ENCODE peak calls at places on chromosome 13, in six cellular contexts. One of them, this sample, is unnamed.

GRCh38 chr13:51156666-51157065 is 45.6 kb upstream of the C13orf42 start:
- DNase-seq in heart left ventricle: no peak
- DNase-seq in cardiac muscle cell: no peak
- DNase-seq in progenitor cell of endocrine pancreas: no peak
- DNase-seq in fibroblast of lung: no peak
- DNase-seq in fibroblast of the aortic adventitia: no peak
- DNase-seq in this sample: no peak

GRCh38 chr13:86946734-86947133 is 724.4 kb upstream of the SLITRK5 start:
- DNase-seq in heart left ventricle: no peak
- DNase-seq in cardiac muscle cell: no peak
- DNase-seq in progenitor cell of endocrine pancreas: no peak
- DNase-seq in fibroblast of lung: no peak
- DNase-seq in fibroblast of the aortic adventitia: no peak
- DNase-seq in this sample: no peak

GRCh38 chr13:73967397-73968165 is 166.6 kb downstream of the KLF12 start:
- DNase-seq in heart left ventricle: no peak
- DNase-seq in cardiac muscle cell: no peak
- DNase-seq in progenitor cell of endocrine pancreas: no peak
- DNase-seq in fibroblast of lung: no peak
- DNase-seq in fibroblast of the aortic adventitia: no peak
- DNase-seq in this sample: no peak

GRCh38 chr13:44271915-44272341 is 101.7 kb upstream of the SERP2 start:
- DNase-seq in heart left ventricle: peak
- DNase-seq in cardiac muscle cell: peak
- DNase-seq in progenitor cell of endocrine pancreas: no peak
- DNase-seq in fibroblast of lung: no peak
- DNase-seq in fibroblast of the aortic adventitia: peak
- DNase-seq in this sample: no peak

GRCh38 chr13:112252744-112253590 is 123.2 kb upstream of the SPACA7 start:
- DNase-seq in heart left ventricle: no peak
- DNase-seq in cardiac muscle cell: no peak
- DNase-seq in progenitor cell of endocrine pancreas: no peak
- DNase-seq in fibroblast of lung: no peak
- DNase-seq in fibroblast of the aortic adventitia: no peak
- DNase-seq in this sample: no peak

GRCh38 chr13:98556968-98557591 is 19.8 kb downstream of the STK24 start:
- DNase-seq in heart left ventricle: no peak
- DNase-seq in cardiac muscle cell: no peak
- DNase-seq in progenitor cell of endocrine pancreas: no peak
- DNase-seq in fibroblast of lung: no peak
- DNase-seq in fibroblast of the aortic adventitia: no peak
- DNase-seq in this sample: no peak

GRCh38 chr13:66618702-66619101 is 611.4 kb downstream of the PCDH9 start:
- DNase-seq in heart left ventricle: no peak
- DNase-seq in cardiac muscle cell: peak
- DNase-seq in progenitor cell of endocrine pancreas: no peak
- DNase-seq in fibroblast of lung: peak
- DNase-seq in fibroblast of the aortic adventitia: peak
- DNase-seq in this sample: no peak

GRCh38 chr13:97335488-97336134 is 98.4 kb upstream of the RAP2A start:
- DNase-seq in heart left ventricle: no peak
- DNase-seq in cardiac muscle cell: no peak
- DNase-seq in progenitor cell of endocrine pancreas: no peak
- DNase-seq in fibroblast of lung: no peak
- DNase-seq in fibroblast of the aortic adventitia: peak
- DNase-seq in this sample: no peak

GRCh38 chr13:40786568-40786996 is 2.8 kb upstream of the SLC25A15 start:
- DNase-seq in heart left ventricle: no peak
- DNase-seq in cardiac muscle cell: no peak
- DNase-seq in progenitor cell of endocrine pancreas: no peak
- DNase-seq in fibroblast of lung: peak
- DNase-seq in fibroblast of the aortic adventitia: no peak
- DNase-seq in this sample: no peak

GRCh38 chr13:20729633-20730585 is 26.4 kb downstream of the IL17D start:
- DNase-seq in heart left ventricle: no peak
- DNase-seq in cardiac muscle cell: no peak
- DNase-seq in progenitor cell of endocrine pancreas: no peak
- DNase-seq in fibroblast of lung: no peak
- DNase-seq in fibroblast of the aortic adventitia: no peak
- DNase-seq in this sample: no peak

GRCh38 chr13:108902557-108903155 is 273.2 kb downstream of the MYO16 start:
- DNase-seq in heart left ventricle: no peak
- DNase-seq in cardiac muscle cell: no peak
- DNase-seq in progenitor cell of endocrine pancreas: no peak
- DNase-seq in fibroblast of lung: no peak
- DNase-seq in fibroblast of the aortic adventitia: no peak
- DNase-seq in this sample: no peak

GRCh38 chr13:24361138-24361537 is 51.8 kb downstream of the C1QTNF9 start:
- DNase-seq in heart left ventricle: no peak
- DNase-seq in cardiac muscle cell: no peak
- DNase-seq in progenitor cell of endocrine pancreas: no peak
- DNase-seq in fibroblast of lung: no peak
- DNase-seq in fibroblast of the aortic adventitia: no peak
- DNase-seq in this sample: no peak

GRCh38 chr13:23500858-23501257 is 67.4 kb upstream of the SACS start:
- DNase-seq in heart left ventricle: no peak
- DNase-seq in cardiac muscle cell: no peak
- DNase-seq in progenitor cell of endocrine pancreas: no peak
- DNase-seq in fibroblast of lung: peak
- DNase-seq in fibroblast of the aortic adventitia: peak
- DNase-seq in this sample: no peak

GRCh38 chr13:75226092-75226491 is 255.9 kb downstream of the TBC1D4 start:
- DNase-seq in heart left ventricle: no peak
- DNase-seq in cardiac muscle cell: no peak
- DNase-seq in progenitor cell of endocrine pancreas: no peak
- DNase-seq in fibroblast of lung: no peak
- DNase-seq in fibroblast of the aortic adventitia: no peak
- DNase-seq in this sample: no peak

GRCh38 chr13:22134261-22134660 is 463.4 kb downstream of the FGF9 start:
- DNase-seq in heart left ventricle: no peak
- DNase-seq in cardiac muscle cell: no peak
- DNase-seq in progenitor cell of endocrine pancreas: no peak
- DNase-seq in fibroblast of lung: peak
- DNase-seq in fibroblast of the aortic adventitia: no peak
- DNase-seq in this sample: no peak

GRCh38 chr13:37954191-37954590 is 84.6 kb upstream of the TRPC4 start:
- DNase-seq in heart left ventricle: no peak
- DNase-seq in cardiac muscle cell: no peak
- DNase-seq in progenitor cell of endocrine pancreas: no peak
- DNase-seq in fibroblast of lung: no peak
- DNase-seq in fibroblast of the aortic adventitia: no peak
- DNase-seq in this sample: no peak

GRCh38 chr13:44432595-44432994 is 59.0 kb downstream of the SERP2 start:
- DNase-seq in heart left ventricle: no peak
- DNase-seq in cardiac muscle cell: no peak
- DNase-seq in progenitor cell of endocrine pancreas: no peak
- DNase-seq in fibroblast of lung: no peak
- DNase-seq in fibroblast of the aortic adventitia: no peak
- DNase-seq in this sample: no peak

GRCh38 chr13:96637039-96637438 is 357.2 kb downstream of the OXGR1 start:
- DNase-seq in heart left ventricle: no peak
- DNase-seq in cardiac muscle cell: no peak
- DNase-seq in progenitor cell of endocrine pancreas: no peak
- DNase-seq in fibroblast of lung: no peak
- DNase-seq in fibroblast of the aortic adventitia: no peak
- DNase-seq in this sample: no peak

GRCh38 chr13:75418997-75419396 is 63.0 kb downstream of the TBC1D4 start:
- DNase-seq in heart left ventricle: no peak
- DNase-seq in cardiac muscle cell: no peak
- DNase-seq in progenitor cell of endocrine pancreas: no peak
- DNase-seq in fibroblast of lung: peak
- DNase-seq in fibroblast of the aortic adventitia: peak
- DNase-seq in this sample: no peak

GRCh38 chr13:27496851-27497250 is 46.5 kb upstream of the MTIF3 start:
- DNase-seq in heart left ventricle: no peak
- DNase-seq in cardiac muscle cell: no peak
- DNase-seq in progenitor cell of endocrine pancreas: no peak
- DNase-seq in fibroblast of lung: no peak
- DNase-seq in fibroblast of the aortic adventitia: no peak
- DNase-seq in this sample: no peak

DNA sequence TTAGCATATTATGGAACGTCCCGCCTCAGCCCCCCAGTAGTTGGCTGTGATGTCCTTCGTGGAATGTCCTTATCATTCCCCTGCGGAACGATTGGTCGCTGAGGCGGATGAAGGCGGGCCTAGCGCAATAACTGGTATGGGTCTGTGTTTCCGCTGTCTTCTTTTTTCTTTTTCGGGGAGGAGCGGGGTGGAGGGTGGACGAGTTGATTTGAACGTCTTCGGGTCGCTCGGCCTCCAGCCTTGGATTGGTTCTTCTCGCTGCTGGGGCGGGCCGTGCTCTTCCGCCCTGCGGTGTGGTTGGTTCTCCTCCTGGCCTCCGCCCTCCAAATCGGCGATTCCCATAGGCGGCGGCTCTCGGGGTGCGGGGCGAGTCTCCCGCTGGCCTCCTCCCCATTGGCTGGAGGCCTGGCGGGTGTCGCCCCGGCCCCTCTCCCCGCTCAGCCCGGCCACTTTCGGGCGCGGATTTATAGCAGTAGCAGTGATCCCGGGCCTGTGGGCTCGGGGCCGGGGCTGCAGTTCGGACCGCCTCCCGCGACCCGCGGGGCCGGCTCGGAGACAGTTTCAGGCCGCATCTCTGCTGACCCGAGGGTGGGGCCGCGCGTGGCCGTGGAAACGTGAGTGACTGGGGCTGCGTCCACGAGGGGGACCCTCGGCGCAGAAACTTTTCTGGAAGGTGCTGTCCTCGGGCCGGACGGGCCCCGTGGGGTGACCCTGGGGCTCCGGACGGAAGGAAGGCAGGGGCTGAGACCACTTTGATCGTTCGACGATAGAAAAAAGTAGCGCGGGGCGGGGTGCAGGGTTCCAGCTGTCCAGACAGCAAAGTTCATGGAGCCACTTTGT is 2.1 kb downstream of the ING1 start:
- DNase-seq in heart left ventricle: peak
- DNase-seq in cardiac muscle cell: peak
- DNase-seq in progenitor cell of endocrine pancreas: peak
- DNase-seq in fibroblast of lung: peak
- DNase-seq in fibroblast of the aortic adventitia: peak
- DNase-seq in this sample: peak
- TF ChIP-seq CTCF in heart left ventricle: no peak
- TF ChIP-seq CTCF in cardiac muscle cell: peak
- TF ChIP-seq CTCF in progenitor cell of endocrine pancreas: peak
- TF ChIP-seq CTCF in fibroblast of lung: peak
- TF ChIP-seq CTCF in fibroblast of the aortic adventitia: peak
- TF ChIP-seq CTCF in this sample: peak

GRCh38 chr13:45779901-45780300 is 71.7 kb downstream of the SIAH3 start:
- DNase-seq in heart left ventricle: no peak
- DNase-seq in cardiac muscle cell: no peak
- DNase-seq in progenitor cell of endocrine pancreas: no peak
- DNase-seq in fibroblast of lung: no peak
- DNase-seq in fibroblast of the aortic adventitia: no peak
- DNase-seq in this sample: no peak

GRCh38 chr13:45778897-45779296 is 72.7 kb downstream of the SIAH3 start:
- DNase-seq in heart left ventricle: no peak
- DNase-seq in cardiac muscle cell: no peak
- DNase-seq in progenitor cell of endocrine pancreas: no peak
- DNase-seq in fibroblast of lung: no peak
- DNase-seq in fibroblast of the aortic adventitia: no peak
- DNase-seq in this sample: no peak

GRCh38 chr13:45782327-45783045 is 69.1 kb downstream of the SIAH3 start:
- DNase-seq in heart left ventricle: no peak
- DNase-seq in cardiac muscle cell: no peak
- DNase-seq in progenitor cell of endocrine pancreas: no peak
- DNase-seq in fibroblast of lung: no peak
- DNase-seq in fibroblast of the aortic adventitia: no peak
- DNase-seq in this sample: no peak

GRCh38 chr13:45783346-45784043 is 68.1 kb downstream of the SIAH3 start:
- DNase-seq in heart left ventricle: no peak
- DNase-seq in cardiac muscle cell: no peak
- DNase-seq in progenitor cell of endocrine pancreas: no peak
- DNase-seq in fibroblast of lung: no peak
- DNase-seq in fibroblast of the aortic adventitia: no peak
- DNase-seq in this sample: no peak

GRCh38 chr13:45781553-45782326 is 69.8 kb downstream of the SIAH3 start:
- DNase-seq in heart left ventricle: peak
- DNase-seq in cardiac muscle cell: no peak
- DNase-seq in progenitor cell of endocrine pancreas: no peak
- DNase-seq in fibroblast of lung: peak
- DNase-seq in fibroblast of the aortic adventitia: peak
- DNase-seq in this sample: no peak
- TF ChIP-seq CTCF in heart left ventricle: no peak
- TF ChIP-seq CTCF in cardiac muscle cell: no peak
- TF ChIP-seq CTCF in progenitor cell of endocrine pancreas: no peak
- TF ChIP-seq CTCF in fibroblast of lung: no peak
- TF ChIP-seq CTCF in fibroblast of the aortic adventitia: no peak
- TF ChIP-seq CTCF in this sample: no peak

GRCh38 chr13:110801044-110801443 is 87.5 kb downstream of the ING1 start:
- DNase-seq in heart left ventricle: no peak
- DNase-seq in cardiac muscle cell: no peak
- DNase-seq in progenitor cell of endocrine pancreas: no peak
- DNase-seq in fibroblast of lung: no peak
- DNase-seq in fibroblast of the aortic adventitia: no peak
- DNase-seq in this sample: no peak
- TF ChIP-seq CTCF in heart left ventricle: no peak
- TF ChIP-seq CTCF in cardiac muscle cell: no peak
- TF ChIP-seq CTCF in progenitor cell of endocrine pancreas: no peak
- TF ChIP-seq CTCF in fibroblast of lung: no peak
- TF ChIP-seq CTCF in fibroblast of the aortic adventitia: no peak
- TF ChIP-seq CTCF in this sample: no peak

GRCh38 chr13:42041684-42042035 is 6.8 kb upstream of the DGKH start:
- DNase-seq in heart left ventricle: peak
- DNase-seq in cardiac muscle cell: peak
- DNase-seq in progenitor cell of endocrine pancreas: peak
- DNase-seq in fibroblast of lung: peak
- DNase-seq in fibroblast of the aortic adventitia: peak
- DNase-seq in this sample: peak
- TF ChIP-seq CTCF in heart left ventricle: peak
- TF ChIP-seq CTCF in cardiac muscle cell: peak
- TF ChIP-seq CTCF in progenitor cell of endocrine pancreas: peak
- TF ChIP-seq CTCF in fibroblast of lung: peak
- TF ChIP-seq CTCF in fibroblast of the aortic adventitia: peak
- TF ChIP-seq CTCF in this sample: peak

DNA sequence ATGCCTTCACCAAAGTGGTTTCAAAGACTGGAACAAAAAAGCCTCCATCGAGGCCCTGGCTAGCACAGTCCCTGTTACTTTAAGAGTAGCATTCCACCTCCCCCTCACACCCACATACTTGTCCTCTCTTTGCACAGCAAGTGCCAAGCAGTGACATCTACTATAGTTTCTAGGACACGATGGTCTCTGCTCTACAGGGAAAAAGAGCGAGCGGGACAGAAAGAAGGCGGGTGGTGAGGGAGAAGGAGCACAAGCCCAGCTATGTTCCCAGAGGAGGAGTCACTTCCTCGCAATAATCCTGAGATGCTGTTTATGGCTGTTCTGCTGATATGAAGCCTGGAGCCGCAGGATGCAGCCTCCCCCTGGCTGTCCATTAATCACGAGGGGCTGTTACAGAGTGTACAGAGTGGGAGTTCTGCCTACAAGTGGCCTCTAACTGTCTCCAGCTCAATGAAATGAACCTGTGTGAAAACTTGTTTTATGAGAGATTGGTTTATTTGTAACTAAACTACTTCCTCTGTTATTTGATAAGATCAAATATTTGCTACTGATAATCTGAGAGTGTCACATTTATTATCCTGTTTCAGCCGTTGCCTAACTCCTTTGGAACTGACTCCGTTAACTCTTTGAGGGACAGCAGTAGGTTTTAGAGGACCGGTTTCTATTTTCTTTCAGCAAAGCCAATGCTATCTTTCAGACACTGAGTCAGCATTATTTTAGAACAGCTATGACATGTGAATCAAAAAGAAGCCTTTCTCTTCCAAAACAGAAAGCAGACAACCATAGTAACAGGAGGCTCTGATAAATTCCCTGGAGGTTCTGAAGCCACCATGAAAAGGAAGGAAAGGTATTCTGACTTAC is 208.0 kb downstream of the SPRY2 start:
- DNase-seq in heart left ventricle: peak
- DNase-seq in cardiac muscle cell: peak
- DNase-seq in progenitor cell of endocrine pancreas: peak
- DNase-seq in fibroblast of lung: peak
- DNase-seq in fibroblast of the aortic adventitia: peak
- DNase-seq in this sample: peak
- TF ChIP-seq CTCF in heart left ventricle: no peak
- TF ChIP-seq CTCF in cardiac muscle cell: no peak
- TF ChIP-seq CTCF in progenitor cell of endocrine pancreas: no peak
- TF ChIP-seq CTCF in fibroblast of lung: no peak
- TF ChIP-seq CTCF in fibroblast of the aortic adventitia: peak
- TF ChIP-seq CTCF in this sample: no peak

This sample was measured in neural crest cell.